ENCODE peak calls at places on chromosomes 12 and 14, in four cellular contexts. N, W, I and T are unnamed samples.

GRCh38 chr12:119721306-119721705 is 53.4 kb downstream of the PRKAB1 start:
- DNase-seq in N (no peak), W (no peak), I (no peak), T (no peak)

GRCh38 chr14:77186911-77187648 is 5.5 kb downstream of the TMEM63C start:
- DNase-seq in N (no peak), W (peak), I (no peak), T (no peak)

GRCh38 chr14:67583711-67584644 is 16.1 kb downstream of the PIGH start:
- DNase-seq in N (no peak), W (peak), I (peak), T (peak)

GRCh38 chr12:88145567-88146347 is 3.6 kb downstream of the TMTC3 start:
- DNase-seq in N (no peak), W (no peak), I (no peak), T (no peak)

GRCh38 chr12:278046-278445 is 15.4 kb upstream of the SLC6A13 start:
- DNase-seq in N (no peak), W (no peak), I (no peak), T (no peak)

GRCh38 chr12:105166736-105167135 is 59.2 kb downstream of the WASHC4 start:
- DNase-seq in N (no peak), W (no peak), I (peak), T (no peak)

GRCh38 chr12:3216726-3217682 is 139.8 kb downstream of the TSPAN9 start:
- DNase-seq in N (no peak), W (no peak), I (peak), T (no peak)

GRCh38 chr12:20194171-20194570 is 174.2 kb upstream of the PDE3A start:
- DNase-seq in N (peak), W (no peak), I (peak), T (no peak)

GRCh38 chr12:54716284-54716683 is 68.1 kb upstream of the DCD start:
- DNase-seq in N (no peak), W (no peak), I (no peak), T (no peak)

GRCh38 chr12:59486827-59487226 is 109.0 kb upstream of the SLC16A7 start:
- DNase-seq in N (no peak), W (no peak), I (no peak), T (no peak)

GRCh38 chr12:52494518-52494917 is 1.5 kb upstream of the KRT6A start:
- DNase-seq in N (no peak), W (no peak), I (no peak), T (peak)

GRCh38 chr12:59548930-59549329 is 46.9 kb upstream of the SLC16A7 start:
- DNase-seq in N (no peak), W (no peak), I (no peak), T (no peak)

GRCh38 chr12:58253663-58254062 is 312.3 kb downstream of the ATP23 start:
- DNase-seq in N (no peak), W (no peak), I (no peak), T (no peak)

GRCh38 chr12:92085483-92086040 is 60.1 kb downstream of the BTG1 start:
- DNase-seq in N (no peak), W (no peak), I (no peak), T (no peak)

GRCh38 chr12:120468846-120469449 is 600 bp downstream of the SRSF9 start:
- DNase-seq in N (no peak), W (peak), I (peak), T (no peak)

GRCh38 chr14:69234106-69234505 is 25.9 kb upstream of the GALNT16 start:
- DNase-seq in N (no peak), W (no peak), I (no peak), T (no peak)

GRCh38 chr12:62738611-62739010 is 196.3 kb downstream of the PPM1H start:
- DNase-seq in N (no peak), W (no peak), I (no peak), T (no peak)

GRCh38 chr14:96888593-96888992 is 91.4 kb downstream of the VRK1 start:
- DNase-seq in N (no peak), W (peak), I (no peak), T (no peak)

GRCh38 chr12:94832780-94833760 is 170.4 kb downstream of the NDUFA12 start:
- DNase-seq in N (peak), W (peak), I (peak), T (no peak)

GRCh38 chr14:21233457-21234076 is 35.7 kb downstream of the HNRNPC start:
- DNase-seq in N (no peak), W (no peak), I (peak), T (no peak)

GRCh38 chr12:120230326-120230973 is 29.5 kb upstream of the RPLP0 start:
- DNase-seq in N (peak), W (peak), I (peak), T (peak)

GRCh38 chr12:24617471-24617870 is 331.4 kb downstream of the BCAT1 start:
- DNase-seq in N (no peak), W (no peak), I (peak), T (no peak)

GRCh38 chr14:55535521-55536207 is 44.3 kb upstream of the KTN1 start:
- DNase-seq in N (no peak), W (no peak), I (no peak), T (no peak)

GRCh38 chr12:6034596-6034995 is 89.5 kb upstream of the ANO2 start:
- DNase-seq in N (no peak), W (no peak), I (no peak), T (no peak)
- H3K14ac ChIP-seq in N (no peak), W (no peak), I (no peak), T (no peak)

GRCh38 chr14:101335061-101335661 is 226.1 kb upstream of the DIO3 start:
- DNase-seq in N (no peak), W (no peak), I (no peak), T (no peak)
- H3K4me3 ChIP-seq in N (no peak), W (no peak), I (no peak), T (no peak)

GRCh38 chr14:30195946-30196345 is 268.3 kb upstream of the PRKD1 start:
- DNase-seq in N (no peak), W (no peak), I (no peak), T (no peak)

GRCh38 chr14:30193791-30194407 is 266.3 kb upstream of the PRKD1 start:
- DNase-seq in N (no peak), W (no peak), I (peak), T (peak)

GRCh38 chr14:30191639-30192279 is 264.1 kb upstream of the PRKD1 start:
- DNase-seq in N (no peak), W (no peak), I (no peak), T (no peak)

GRCh38 chr14:30194769-30195168 is 267.1 kb upstream of the PRKD1 start:
- DNase-seq in N (no peak), W (no peak), I (peak), T (no peak)

GRCh38 chr14:30193056-30193455 is 265.4 kb upstream of the PRKD1 start:
- DNase-seq in N (no peak), W (no peak), I (no peak), T (no peak)
- H3K14ac ChIP-seq in N (no peak), W (no peak), I (no peak), T (no peak)

GRCh38 chr12:21775130-21775920 is 819 bp upstream of the KCNJ8 start:
- DNase-seq in N (no peak), W (no peak), I (no peak), T (no peak)
- H3K4me3 ChIP-seq in N (peak), W (peak), I (no peak), T (no peak)

DNA sequence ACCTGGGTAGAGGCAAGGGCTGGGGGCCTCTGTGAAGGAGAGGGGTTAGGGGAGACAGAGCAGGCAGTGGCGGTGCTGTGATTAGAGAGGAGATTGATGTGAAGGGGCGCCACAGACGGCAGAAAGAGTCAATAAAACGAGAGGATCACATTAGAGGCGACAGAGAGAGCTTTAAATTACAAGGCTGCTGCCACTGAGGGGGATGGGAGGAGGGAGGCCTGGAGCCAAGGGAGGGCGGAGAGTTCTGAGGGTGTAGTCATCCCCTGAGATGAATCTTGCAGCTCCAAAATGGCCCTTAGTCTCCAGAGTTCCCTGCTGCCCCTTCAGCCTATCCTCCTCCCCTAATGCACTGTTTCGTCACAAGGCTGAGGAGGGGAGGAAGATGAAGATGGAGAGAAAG is 12.8 kb downstream of the ZFHX2 start:
- DNase-seq in N (no peak), W (no peak), I (no peak), T (no peak)
- H3K14ac ChIP-seq in N (peak), W (no peak), I (no peak), T (no peak)

GRCh38 chr12:9406564-9407424 is 198.6 kb upstream of the PZP start:
- DNase-seq in N (no peak), W (no peak), I (no peak), T (no peak)
- H3K4me3 ChIP-seq in N (no peak), W (no peak), I (no peak), T (no peak)

GRCh38 chr14:24145219-24145618 is 1.2 kb downstream of the PSME2 start:
- DNase-seq in N (no peak), W (no peak), I (no peak), T (no peak)
- H3K14ac ChIP-seq in N (no peak), W (no peak), I (no peak), T (no peak)

DNA sequence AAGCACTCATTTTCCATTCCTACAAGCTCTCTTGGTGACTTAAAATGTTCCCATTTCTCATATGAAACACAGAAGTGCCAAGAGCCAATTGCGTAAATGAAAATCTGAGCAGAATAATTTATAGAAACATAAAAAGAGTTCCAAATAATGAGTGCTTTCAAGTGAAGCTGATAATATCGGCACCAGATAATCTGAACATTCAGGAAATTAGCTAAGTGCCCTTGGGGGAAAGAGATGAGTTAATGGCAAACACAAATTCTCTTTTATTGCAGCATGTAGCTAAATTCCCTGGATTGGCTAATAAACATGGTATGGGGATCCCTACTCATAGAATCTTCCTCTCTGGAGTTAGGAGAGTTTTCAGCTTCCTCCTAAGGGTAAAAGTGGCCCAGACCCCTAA is 46.7 kb downstream of the DAD1 start:
- DNase-seq in N (no peak), W (no peak), I (no peak), T (no peak)
- H3K4me3 ChIP-seq in N (no peak), W (no peak), I (no peak), T (no peak)

DNA sequence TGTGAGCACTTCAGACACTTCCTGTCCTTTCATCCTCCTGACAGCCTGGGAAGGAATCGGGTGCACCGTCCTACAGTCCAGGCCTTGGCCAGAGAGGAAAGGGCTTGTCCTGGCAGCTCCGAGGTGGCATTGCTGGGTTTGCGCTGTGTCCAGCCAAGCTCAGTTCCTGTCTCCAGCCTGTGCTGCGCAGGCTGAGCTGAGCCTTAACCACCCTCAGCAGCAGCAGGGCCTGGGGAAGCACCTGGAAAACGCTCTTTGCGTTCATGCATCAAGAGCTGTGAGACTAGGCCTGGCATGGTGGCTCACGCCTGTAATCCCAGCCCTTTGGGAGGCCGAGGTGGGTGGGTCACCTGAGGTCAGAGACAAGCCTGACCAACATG is 33.7 kb upstream of the EML1 start:
- DNase-seq in N (no peak), W (no peak), I (no peak), T (no peak)
- H3K14ac ChIP-seq in N (no peak), W (peak), I (no peak), T (no peak)

DNA sequence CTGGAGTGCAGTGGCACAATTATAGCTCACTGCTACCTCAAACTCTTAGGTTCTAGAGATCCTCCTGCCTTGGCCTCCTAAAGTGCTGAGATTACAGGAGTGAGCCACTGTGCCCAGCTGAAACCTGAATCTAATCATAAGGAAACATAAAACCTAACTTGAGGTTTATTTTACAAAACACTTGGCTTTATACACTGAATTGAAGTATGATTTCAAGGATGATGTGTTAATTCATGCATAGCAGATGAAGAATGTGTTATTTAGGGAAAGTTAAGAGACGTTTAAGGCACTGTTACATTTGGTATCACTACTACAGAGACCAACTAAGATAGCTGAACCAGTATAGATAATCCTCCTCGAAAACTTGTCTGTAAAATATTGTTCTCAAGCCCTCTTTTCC is 6.4 kb downstream of the DICER1 start:
- DNase-seq in N (no peak), W (no peak), I (no peak), T (no peak)
- H3K4me3 ChIP-seq in N (no peak), W (no peak), I (no peak), T (no peak)